ENCODE peak calls at places on chromosomes 5 and 9, in ten cellular contexts. B is HT-29, A is occipital lobe, F is IMR-90, L is colonic mucosa, Y is B cell, K is prostate gland, W is anterior cingulate cortex, T is non-pigmented ciliary epithelial cell, N is A549. P is an unnamed sample.

GRCh38 chr9:109780453-109781033 is 545 bp downstream of the PALM2AKAP2 start:
- DNase-seq in A (no peak), K (no peak), L (no peak), Y (no peak), B (no peak), T (no peak), F (no peak), W (no peak), N (no peak), P (peak; percentile 63)

GRCh38 chr5:126776499-126777256 is at the start of gene LMNB1:
- DNase-seq in Y (peak; percentile 95), F (peak; percentile 94), W (peak; percentile 86), A (peak; percentile 88), N (peak; percentile 98), K (peak; percentile 90), B (peak; percentile 96), T (peak; percentile 47), L (peak; percentile 97), P (peak; percentile 95)

GRCh38 chr9:82776508-82776907 is 286.4 kb downstream of the RASEF start:
- DNase-seq in N (no peak), K (no peak), A (no peak), B (no peak), T (no peak), F (no peak), Y (no peak), L (no peak), W (no peak), P (no peak)

GRCh38 chr5:39760385-39761198 is 335.8 kb upstream of the DAB2 start:
- DNase-seq in B (no peak), W (no peak), K (no peak), L (no peak), F (peak; percentile 94), A (no peak), T (peak; percentile 94), N (peak; percentile 44), Y (no peak), P (peak; percentile 96)

GRCh38 chr9:101307041-101307440 is 77.8 kb downstream of the BAAT start:
- DNase-seq in L (no peak), W (no peak), N (no peak), F (no peak), B (no peak), Y (no peak), A (no peak), K (peak; percentile 19), T (no peak), P (no peak)

GRCh38 chr9:94018628-94019027 is 63.5 kb upstream of the BARX1 start:
- DNase-seq in B (no peak), L (no peak), Y (no peak), N (no peak), A (no peak), W (no peak), T (no peak), K (no peak), F (peak; percentile 79), P (peak; percentile 78)

GRCh38 chr5:74073257-74073656 is 447.3 kb downstream of the ARHGEF28 start:
- DNase-seq in A (no peak), Y (no peak), N (no peak), B (no peak), T (no peak), W (no peak), F (peak; percentile 12), K (no peak), L (no peak), P (no peak)

GRCh38 chr5:138702166-138702826 is 50.9 kb upstream of the CTNNA1 start:
- DNase-seq in Y (no peak), B (no peak), T (no peak), W (no peak), K (no peak), L (no peak), A (no peak), N (no peak), F (peak; percentile 12), P (no peak)

GRCh38 chr5:179212870-179213269 is 132.4 kb downstream of the ADAMTS2 start:
- DNase-seq in N (no peak), A (no peak), B (no peak), Y (no peak), F (no peak), W (no peak), T (no peak), K (no peak), L (no peak), P (no peak)

GRCh38 chr9:12798066-12798770 is 23.4 kb downstream of the LURAP1L start:
- DNase-seq in Y (no peak), B (no peak), N (no peak), W (no peak), L (no peak), T (no peak), A (no peak), F (no peak), K (no peak), P (no peak)

GRCh38 chr5:95779611-95780010 is 42.9 kb downstream of the GLRX start:
- DNase-seq in B (no peak), L (no peak), W (no peak), K (no peak), A (no peak), F (peak; percentile 71), Y (no peak), T (no peak), N (no peak), P (peak; percentile 69)

GRCh38 chr9:137006116-137007003 is 10.0 kb upstream of the CLIC3 start:
- DNase-seq in B (no peak), W (no peak), Y (no peak), K (no peak), L (no peak), N (no peak), A (no peak), F (peak; percentile 9), T (no peak), P (no peak)

GRCh38 chr5:157558089-157558595 is 17.4 kb downstream of the ADAM19 start:
- DNase-seq in A (no peak), F (peak; percentile 86), L (no peak), N (no peak), Y (no peak), W (no peak), B (peak; percentile 16), K (no peak), T (peak; percentile 89), P (peak; percentile 74)

GRCh38 chr5:140109050-140109817 is 4.7 kb upstream of the PURA start:
- DNase-seq in T (no peak), B (peak; percentile 27), A (no peak), W (no peak), L (peak; percentile 38), F (peak; percentile 61), N (no peak), K (no peak), Y (no peak), P (peak; percentile 53)

GRCh38 chr5:164504141-164504772 is 998.8 kb downstream of the MAT2B start:
- DNase-seq in W (no peak), N (peak; percentile 57), A (peak; percentile 8), T (peak; percentile 18), Y (peak; percentile 17), K (peak; percentile 46), B (peak; percentile 77), F (peak; percentile 69), L (peak; percentile 37), P (peak; percentile 61)

GRCh38 chr9:1941989-1942388 is 73.2 kb upstream of the SMARCA2 start:
- DNase-seq in A (no peak), N (no peak), B (no peak), F (no peak), Y (no peak), T (no peak), W (no peak), K (no peak), L (no peak), P (no peak)

GRCh38 chr5:156475831-156476551 is 149.0 kb downstream of the SGCD start:
- DNase-seq in T (peak; percentile 37), B (no peak), W (no peak), N (peak; percentile 70), A (no peak), F (peak; percentile 98), L (peak; percentile 22), K (no peak), Y (no peak), P (peak; percentile 94)

GRCh38 chr9:75482566-75482965 is 394.3 kb downstream of the OSTF1 start:
- DNase-seq in L (no peak), Y (no peak), K (no peak), F (no peak), B (peak; percentile 5), W (no peak), N (no peak), T (no peak), A (no peak), P (no peak)

GRCh38 chr5:133581918-133582317 is 30.4 kb downstream of the FSTL4 start:
- DNase-seq in B (no peak), L (no peak), T (no peak), A (no peak), F (no peak), N (no peak), W (no peak), K (peak; percentile 20), Y (no peak), P (no peak)

GRCh38 chr9:109269839-109270238 is 51.0 kb downstream of the EPB41L4B start:
- DNase-seq in A (no peak), F (no peak), Y (no peak), W (no peak), L (no peak), B (no peak), K (no peak), T (no peak), N (no peak), P (no peak)

GRCh38 chr9:89038354-89039091 is 47.3 kb downstream of the S1PR3 start:
- DNase-seq in B (no peak), W (no peak), K (no peak), N (no peak), F (peak; percentile 97), T (peak; percentile 35), L (peak; percentile 31), Y (no peak), A (peak; percentile 52), P (peak; percentile 16)

GRCh38 chr9:124780757-124781151 is 3.8 kb downstream of the OLFML2A start:
- DNase-seq in W (no peak), N (no peak), T (no peak), Y (no peak), B (no peak), K (no peak), F (no peak), L (no peak), A (no peak), P (no peak)

GRCh38 chr5:10563132-10563939 is 534 bp upstream of the ANKRD33B start:
- DNase-seq in A (no peak), F (peak; percentile 45), B (no peak), T (no peak), K (no peak), W (no peak), L (peak; percentile 48), N (peak; percentile 52), Y (peak; percentile 81), P (peak; percentile 64)

GRCh38 chr9:99859395-99859980 is 37.8 kb downstream of the NR4A3 start:
- DNase-seq in W (no peak), L (no peak), B (no peak), K (no peak), N (no peak), T (no peak), Y (no peak), F (peak; percentile 42), A (no peak), P (no peak)

GRCh38 chr9:97501177-97501971 is at the start of gene TMOD1:
- DNase-seq in A (peak; percentile 66), F (peak; percentile 34), K (peak; percentile 56), T (no peak), Y (peak; percentile 97), N (peak; percentile 45), L (peak; percentile 75), B (peak; percentile 57), W (peak; percentile 65), P (peak; percentile 48)

GRCh38 chr9:136868644-136869043 is 2.5 kb upstream of the EDF1 start:
- DNase-seq in K (no peak), Y (no peak), F (no peak), T (no peak), N (no peak), A (no peak), W (no peak), B (no peak), L (no peak), P (no peak)

GRCh38 chr9:97773723-97774122 is 76.6 kb upstream of the XPA start:
- DNase-seq in N (no peak), F (peak; percentile 37), A (no peak), W (no peak), T (no peak), B (no peak), Y (no peak), L (peak; percentile 66), K (no peak), P (no peak)

GRCh38 chr5:79872309-79872708 is 118.8 kb downstream of the MTX3 start:
- DNase-seq in T (no peak), B (no peak), Y (no peak), F (no peak), L (no peak), K (no peak), N (no peak), W (no peak), A (no peak), P (no peak)